ENCODE peak calls at places on chromosomes 2 and 18, in eight cellular contexts. X is lower leg skin, U is epithelial cell of esophagus, B is dorsolateral prefrontal cortex, A is transverse colon, Y is GM13977, E is adrenal gland, N is A673. D is an unnamed sample.

GRCh38 chr2:206990335-206990734 is 51.0 kb downstream of the CPO start:
- DNase-seq in X (no peak), U (no peak), B (no peak), A (no peak), Y (no peak), E (no peak), N (no peak), D (no peak)

GRCh38 chr2:61420986-61421546 is 49.8 kb downstream of the USP34 start:
- DNase-seq in X (no peak), U (no peak), B (no peak), A (no peak), Y (no peak), E (no peak), N (no peak), D (no peak)

GRCh38 chr2:186422226-186422625 is 63.8 kb upstream of the ZC3H15 start:
- DNase-seq in X (peak), U (peak), B (no peak), A (no peak), Y (no peak), E (peak), N (peak), D (no peak)

GRCh38 chr2:202643012-202643858 is 8.5 kb downstream of the FAM117B start:
- DNase-seq in X (no peak), U (no peak), B (no peak), A (no peak), Y (peak), E (no peak), N (no peak), D (no peak)

GRCh38 chr2:168212866-168213265 is 34.5 kb downstream of the STK39 start:
- DNase-seq in X (no peak), U (peak), B (no peak), A (no peak), Y (no peak), E (no peak), N (no peak), D (no peak)

GRCh38 chr2:129849559-129850160 is 129.8 kb upstream of the RAB6C start:
- DNase-seq in X (no peak), U (peak), B (no peak), A (no peak), Y (peak), E (no peak), N (peak), D (no peak)

GRCh38 chr2:43482974-43483373 is 112.9 kb downstream of the THADA start:
- DNase-seq in X (peak), U (peak), B (no peak), A (peak), Y (no peak), E (no peak), N (no peak), D (no peak)

GRCh38 chr2:118185210-118186109 is 97.2 kb downstream of the INSIG2 start:
- DNase-seq in X (peak), U (peak), B (peak), A (peak), Y (peak), E (peak), N (peak), D (peak)

GRCh38 chr2:176325732-176326131 is 56.5 kb downstream of the MTX2 start:
- DNase-seq in X (no peak), U (no peak), B (no peak), A (no peak), Y (no peak), E (no peak), N (peak), D (no peak)

GRCh38 chr18:3283908-3284307 is 22.0 kb downstream of the MYL12B start:
- DNase-seq in X (no peak), U (no peak), B (peak), A (no peak), Y (no peak), E (no peak), N (peak), D (no peak)

GRCh38 chr18:3283253-3283863 is 21.4 kb downstream of the MYL12B start:
- DNase-seq in X (no peak), U (no peak), B (no peak), A (no peak), Y (no peak), E (no peak), N (no peak), D (no peak)

GRCh38 chr18:3279201-3280185 is 17.6 kb downstream of the MYL12B start:
- DNase-seq in X (no peak), U (no peak), B (no peak), A (no peak), Y (peak), E (no peak), N (no peak), D (no peak)

GRCh38 chr18:3284501-3284900 is 22.6 kb downstream of the MYL12B start:
- DNase-seq in X (no peak), U (no peak), B (no peak), A (no peak), Y (no peak), E (no peak), N (no peak), D (no peak)

GRCh38 chr18:3281456-3282400 is 19.8 kb downstream of the MYL12B start:
- DNase-seq in X (no peak), U (peak), B (no peak), A (no peak), Y (peak), E (no peak), N (peak), D (no peak)
- TF ChIP-seq CTCF in X (no peak), U (peak), B (peak), A (peak), Y (peak), E (peak), N (peak), D (peak)

DNA sequence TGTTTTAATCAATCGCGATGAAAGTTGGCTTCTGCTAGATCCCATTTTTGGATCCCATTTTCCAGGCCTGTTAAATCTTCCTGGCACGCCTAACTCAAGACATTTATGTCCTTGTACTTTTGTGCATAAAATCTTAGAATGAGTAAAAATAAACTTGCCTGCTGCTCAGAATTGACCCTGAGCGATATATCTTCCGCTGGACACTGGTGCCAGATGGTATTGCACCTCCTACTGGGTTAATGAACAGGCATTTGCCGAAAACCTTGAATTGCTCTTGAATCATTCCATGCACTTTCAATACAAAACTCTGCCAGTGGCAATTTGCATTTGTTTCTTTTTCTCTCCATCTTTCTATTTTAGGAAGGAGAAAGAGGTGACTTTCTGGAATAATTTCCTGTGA is 60.1 kb upstream of the MGAT5 start:
- DNase-seq in X (no peak), U (no peak), B (no peak), A (no peak), Y (no peak), E (peak), N (no peak), D (no peak)
- TF ChIP-seq CTCF in X (no peak), U (no peak), B (peak), A (no peak), Y (no peak), E (peak), N (no peak), D (no peak)

DNA sequence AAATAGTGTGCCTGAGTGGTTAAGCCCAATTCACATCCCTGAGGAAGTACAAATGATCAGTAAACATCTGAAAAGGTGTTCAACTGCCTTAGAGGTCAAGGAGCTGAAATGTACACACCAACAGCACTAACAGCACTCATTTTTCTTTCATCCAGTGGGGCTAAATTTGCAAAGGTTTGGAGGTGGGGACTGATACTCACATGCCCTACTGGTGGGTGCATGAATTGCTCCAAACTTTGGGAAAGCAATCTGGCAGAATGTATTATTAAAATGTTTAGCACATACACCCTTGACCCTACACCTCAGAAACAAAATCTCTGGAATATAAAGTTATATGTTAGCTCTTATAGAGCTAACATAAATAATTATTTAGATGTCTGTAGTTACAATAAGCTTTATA is 19.0 kb upstream of the FAM178B start:
- DNase-seq in X (no peak), U (peak), B (no peak), A (no peak), Y (no peak), E (no peak), N (peak), D (no peak)
- TF ChIP-seq CTCF in X (no peak), U (peak), B (peak), A (no peak), Y (no peak), E (no peak), N (peak), D (peak)

DNA sequence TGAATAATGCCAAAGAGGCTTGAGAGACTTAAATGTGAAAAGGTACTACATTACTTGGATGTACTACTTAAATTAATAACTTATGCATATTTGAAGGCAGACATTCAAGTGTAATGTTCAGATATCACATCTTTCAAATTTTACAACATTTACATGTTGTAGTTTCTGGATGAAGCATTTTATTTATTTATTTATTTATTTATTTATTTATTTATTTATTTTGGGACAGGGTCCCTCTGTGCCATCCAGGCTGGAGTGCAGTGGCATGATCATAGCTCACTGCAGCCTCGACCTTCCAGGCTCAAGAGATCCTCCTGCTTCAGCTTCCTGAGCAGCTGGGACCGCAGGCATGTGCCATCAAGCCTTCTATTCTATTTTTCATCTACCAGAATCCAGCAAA is 596.4 kb downstream of the ERBB4 start:
- DNase-seq in X (no peak), U (no peak), B (no peak), A (no peak), Y (no peak), E (no peak), N (no peak), D (no peak)
- TF ChIP-seq CTCF in X (no peak), U (no peak), B (no peak), A (no peak), Y (no peak), E (no peak), N (no peak), D (no peak)

GRCh38 chr18:65988371-65988770 is 237.6 kb downstream of the CDH7 start:
- DNase-seq in X (no peak), U (no peak), B (no peak), A (no peak), Y (no peak), E (no peak), N (peak), D (no peak)

GRCh38 chr18:65988972-65989371 is 238.2 kb downstream of the CDH7 start:
- DNase-seq in X (no peak), U (no peak), B (no peak), A (no peak), Y (no peak), E (no peak), N (peak), D (no peak)

GRCh38 chr18:65983750-65984149 is 232.9 kb downstream of the CDH7 start:
- DNase-seq in X (no peak), U (peak), B (no peak), A (no peak), Y (no peak), E (no peak), N (peak), D (no peak)
- TF ChIP-seq CTCF in X (no peak), U (peak), B (no peak), A (no peak), Y (no peak), E (no peak), N (peak), D (no peak)

DNA sequence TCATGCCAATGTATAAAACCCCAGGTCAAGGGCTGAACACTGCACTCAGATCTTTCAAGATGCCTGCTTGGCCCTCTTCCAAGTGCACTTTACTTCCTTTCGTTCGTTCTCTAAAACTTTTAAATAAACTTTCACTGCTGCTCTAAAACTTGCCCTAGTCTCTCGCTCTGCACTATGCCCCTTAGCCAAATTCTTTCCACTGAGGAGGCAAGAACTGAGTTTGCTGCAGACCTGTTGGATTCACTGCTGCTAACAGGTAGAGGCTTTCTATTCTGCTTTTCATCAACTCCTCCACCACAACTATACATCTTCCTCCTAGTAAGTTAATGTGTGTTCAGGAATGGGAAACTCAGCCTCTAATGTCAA is 467.9 kb downstream of the MBD2 start:
- DNase-seq in X (no peak), U (no peak), B (no peak), A (no peak), Y (no peak), E (no peak), N (no peak), D (no peak)
- TF ChIP-seq CTCF in X (no peak), U (no peak), B (no peak), A (no peak), Y (no peak), E (no peak), N (no peak), D (no peak)

GRCh38 chr2:128544321-128545037 is 225.8 kb upstream of the HS6ST1 start:
- DNase-seq in X (no peak), U (no peak), B (no peak), A (no peak), Y (no peak), E (peak), N (no peak), D (no peak)
- TF ChIP-seq CTCF in X (no peak), U (no peak), B (no peak), A (no peak), Y (no peak), E (no peak), N (no peak), D (no peak)